ENCODE peak calls at places on chromosomes 3 and 15, in eight cellular contexts. T is GM03348; X is effector memory CD4-positive, alpha-beta T cell; B is neural crest cell; V is substantia nigra; P is dermis blood vessel endothelial cell; Q is globus pallidus; I is omental fat pad. D is an unnamed sample.

GRCh38 chr3:183006396-183007002 is 26.2 kb upstream of the DCUN1D1 start:
- DNase-seq in T (no peak), X (no peak), B (no peak), V (no peak), P (no peak), Q (no peak), I (no peak), D (no peak)

GRCh38 chr3:47250309-47251060 is 32.1 kb downstream of the KIF9 start:
- DNase-seq in T (peak; percentile 43), X (no peak), B (no peak), V (no peak), P (peak; percentile 76), Q (peak; percentile 35), I (no peak), D (no peak)

GRCh38 chr3:189490337-189490736 is 140.9 kb upstream of the TP63 start:
- DNase-seq in T (no peak), X (no peak), B (no peak), V (no peak), P (no peak), Q (no peak), I (no peak), D (no peak)

GRCh38 chr3:143436231-143436930 is 316.8 kb downstream of the CHST2 start:
- DNase-seq in T (peak; percentile 34), X (no peak), B (no peak), V (no peak), P (no peak), Q (no peak), I (no peak), D (no peak)

GRCh38 chr3:5058463-5058862 is 63.6 kb upstream of the ARL8B start:
- DNase-seq in T (peak; percentile 74), X (no peak), B (no peak), V (no peak), P (no peak), Q (no peak), I (no peak), D (no peak)

GRCh38 chr15:64810499-64811326 is 14.7 kb downstream of the PIF1 start:
- DNase-seq in T (no peak), X (no peak), B (no peak), V (no peak), P (no peak), Q (no peak), I (no peak), D (peak; percentile 68)

GRCh38 chr3:113791381-113791780 is 44.5 kb downstream of the ATP6V1A start:
- DNase-seq in T (no peak), X (no peak), B (no peak), V (no peak), P (no peak), Q (no peak), I (no peak), D (no peak)

GRCh38 chr3:53230041-53230621 is 25.7 kb downstream of the TKT start:
- DNase-seq in T (no peak), X (no peak), B (no peak), V (no peak), P (no peak), Q (no peak), I (no peak), D (peak; percentile 46)

GRCh38 chr3:139534992-139535879 is 4.3 kb downstream of the RBP1 start:
- DNase-seq in T (peak; percentile 40), X (no peak), B (no peak), V (peak; percentile 45), P (no peak), Q (peak; percentile 86), I (no peak), D (no peak)

GRCh38 chr3:46523556-46523955 is 25.8 kb downstream of the RTP3 start:
- DNase-seq in T (no peak), X (no peak), B (no peak), V (no peak), P (no peak), Q (no peak), I (no peak), D (no peak)

GRCh38 chr3:32175607-32176197 is 62.8 kb upstream of the CMTM8 start:
- DNase-seq in T (peak; percentile 66), X (no peak), B (peak; percentile 81), V (no peak), P (peak; percentile 89), Q (peak; percentile 26), I (no peak), D (peak; percentile 62)

GRCh38 chr3:116034797-116035196 is 410.5 kb downstream of the LSAMP start:
- DNase-seq in T (no peak), X (no peak), B (no peak), V (no peak), P (no peak), Q (no peak), I (no peak), D (no peak)

GRCh38 chr15:46848704-46849103 is 868.6 kb upstream of the SEMA6D start:
- DNase-seq in T (peak; percentile 62), X (no peak), B (no peak), V (no peak), P (no peak), Q (no peak), I (no peak), D (no peak)

GRCh38 chr3:69439683-69440270 is 53.9 kb upstream of the FRMD4B start:
- DNase-seq in T (peak; percentile 32), X (no peak), B (no peak), V (no peak), P (peak; percentile 60), Q (peak; percentile 66), I (no peak), D (no peak)

GRCh38 chr3:193769437-193769836 is 176.4 kb downstream of the OPA1 start:
- DNase-seq in T (no peak), X (no peak), B (no peak), V (no peak), P (no peak), Q (no peak), I (no peak), D (no peak)

GRCh38 chr3:78701537-78701936 is 1066.3 kb downstream of the ROBO1 start:
- DNase-seq in T (no peak), X (no peak), B (no peak), V (no peak), P (no peak), Q (no peak), I (no peak), D (no peak)

GRCh38 chr15:52037889-52038505 is 19.0 kb downstream of the MAPK6 start:
- DNase-seq in T (no peak), X (no peak), B (no peak), V (no peak), P (no peak), Q (no peak), I (no peak), D (no peak)

GRCh38 chr3:161265916-161266571 is 44.9 kb downstream of the NMD3 start:
- DNase-seq in T (no peak), X (no peak), B (no peak), V (no peak), P (peak; percentile 47), Q (no peak), I (no peak), D (no peak)

GRCh38 chr3:9934235-9934621 is 594 bp downstream of the CRELD1 start:
- DNase-seq in T (no peak), X (no peak), B (no peak), V (no peak), P (no peak), Q (no peak), I (no peak), D (peak; percentile 56)